ENCODE peak calls at places on chromosomes 11 and 22, in nine cellular contexts. I, H, O, Z, T, J, V, M and A are unnamed samples.

GRCh38 chr11:63847363-63847762 is 8.5 kb downstream of the MARK2 start:
- DNase-seq in I (no peak), H (no peak), O (no peak), Z (peak), T (no peak), J (peak), V (peak), M (peak), A (peak)

GRCh38 chr11:133553885-133554586 is 21.7 kb upstream of the OPCML start:
- DNase-seq in I (peak), H (no peak), O (no peak), Z (no peak), T (no peak), J (no peak), V (no peak), M (no peak), A (no peak)

GRCh38 chr11:8382436-8383053 is 118.9 kb upstream of the LMO1 start:
- DNase-seq in I (no peak), H (no peak), O (no peak), Z (no peak), T (no peak), J (no peak), V (no peak), M (no peak), A (no peak)

GRCh38 chr11:68373189-68373809 is 60.9 kb downstream of the LRP5 start:
- DNase-seq in I (no peak), H (peak), O (peak), Z (no peak), T (no peak), J (no peak), V (no peak), M (no peak), A (no peak)

GRCh38 chr11:112294688-112295340 is 34.2 kb upstream of the PLET1 start:
- DNase-seq in I (no peak), H (no peak), O (no peak), Z (no peak), T (no peak), J (no peak), V (no peak), M (no peak), A (no peak)

GRCh38 chr11:128463386-128463829 is 124.0 kb downstream of the ETS1 start:
- DNase-seq in I (no peak), H (peak), O (peak), Z (no peak), T (no peak), J (no peak), V (no peak), M (no peak), A (no peak)

GRCh38 chr11:33959855-33960400 is 68.1 kb upstream of the LMO2 start:
- DNase-seq in I (no peak), H (no peak), O (no peak), Z (no peak), T (no peak), J (no peak), V (no peak), M (no peak), A (no peak)

GRCh38 chr11:116533186-116533825 is 239.5 kb downstream of the BUD13 start:
- DNase-seq in I (peak), H (no peak), O (peak), Z (no peak), T (no peak), J (peak), V (no peak), M (peak), A (no peak)

GRCh38 chr22:44891791-44892190 is 118.0 kb downstream of the PHF21B start:
- DNase-seq in I (no peak), H (no peak), O (no peak), Z (no peak), T (no peak), J (peak), V (peak), M (peak), A (no peak)

GRCh38 chr11:65645710-65646109 is 7.8 kb downstream of the SIPA1 start:
- DNase-seq in I (no peak), H (no peak), O (no peak), Z (no peak), T (no peak), J (no peak), V (no peak), M (no peak), A (no peak)

GRCh38 chr11:83572521-83572920 is 286.4 kb upstream of the CCDC90B start:
- DNase-seq in I (no peak), H (no peak), O (no peak), Z (no peak), T (no peak), J (no peak), V (no peak), M (no peak), A (no peak)

GRCh38 chr11:87866951-87867350 is 308.3 kb downstream of the RAB38 start:
- DNase-seq in I (no peak), H (no peak), O (no peak), Z (no peak), T (no peak), J (no peak), V (no peak), M (no peak), A (no peak)

GRCh38 chr11:68002943-68003845 is 703 bp downstream of the UNC93B1 start:
- DNase-seq in I (peak), H (peak), O (peak), Z (peak), T (peak), J (peak), V (no peak), M (peak), A (peak)

GRCh38 chr11:47391077-47391583 is 12.8 kb upstream of the SPI1 start:
- DNase-seq in I (no peak), H (peak), O (no peak), Z (no peak), T (no peak), J (no peak), V (peak), M (peak), A (no peak)

GRCh38 chr22:48742556-48743343 is 1084.9 kb downstream of the BRD1 start:
- DNase-seq in I (no peak), H (no peak), O (no peak), Z (peak), T (no peak), J (peak), V (peak), M (peak), A (no peak)

GRCh38 chr11:132186699-132187098 is 816.3 kb downstream of the NTM start:
- DNase-seq in I (peak), H (no peak), O (peak), Z (no peak), T (no peak), J (no peak), V (no peak), M (peak), A (no peak)

GRCh38 chr11:46693597-46694012 is 6.8 kb downstream of the ARHGAP1 start:
- DNase-seq in I (no peak), H (no peak), O (no peak), Z (no peak), T (no peak), J (no peak), V (no peak), M (no peak), A (no peak)

GRCh38 chr22:37300551-37301017 is 18.3 kb downstream of the CYTH4 start:
- DNase-seq in I (no peak), H (no peak), O (no peak), Z (no peak), T (no peak), J (no peak), V (no peak), M (no peak), A (no peak)

GRCh38 chr11:58968251-58968711 is 29.0 kb downstream of the GLYATL1 start:
- DNase-seq in I (peak), H (no peak), O (no peak), Z (peak), T (no peak), J (no peak), V (peak), M (peak), A (peak)

GRCh38 chr11:65215441-65216076 is 33.8 kb downstream of the CAPN1 start:
- DNase-seq in I (no peak), H (no peak), O (no peak), Z (no peak), T (no peak), J (no peak), V (no peak), M (peak), A (no peak)

GRCh38 chr11:313787-314547 is at the start of gene IFITM1:
- DNase-seq in I (peak), H (no peak), O (no peak), Z (peak), T (peak), J (peak), V (peak), M (peak), A (no peak)

GRCh38 chr11:86741489-86742435 is 58.6 kb upstream of the PRSS23 start:
- DNase-seq in I (no peak), H (no peak), O (no peak), Z (no peak), T (no peak), J (no peak), V (no peak), M (no peak), A (peak)

GRCh38 chr11:92224394-92225205 is at the start of gene FAT3:
- DNase-seq in I (peak), H (no peak), O (peak), Z (peak), T (no peak), J (no peak), V (no peak), M (peak), A (peak)

GRCh38 chr22:23113067-23113846 is 28.5 kb downstream of the RSPH14 start:
- DNase-seq in I (no peak), H (peak), O (peak), Z (no peak), T (no peak), J (no peak), V (no peak), M (no peak), A (no peak)

GRCh38 chr22:50274311-50274710 is 4.1 kb upstream of the MAPK11 start:
- DNase-seq in I (peak), H (peak), O (peak), Z (no peak), T (peak), J (no peak), V (peak), M (peak), A (peak)

GRCh38 chr22:50278461-50278860 is 8.3 kb upstream of the MAPK11 start:
- DNase-seq in I (no peak), H (no peak), O (no peak), Z (no peak), T (no peak), J (no peak), V (no peak), M (no peak), A (no peak)

GRCh38 chr22:50275181-50276055 is 5.2 kb upstream of the MAPK11 start:
- DNase-seq in I (no peak), H (no peak), O (no peak), Z (no peak), T (no peak), J (no peak), V (no peak), M (no peak), A (no peak)

GRCh38 chr22:50277761-50278160 is 7.6 kb upstream of the MAPK11 start:
- DNase-seq in I (no peak), H (no peak), O (no peak), Z (no peak), T (no peak), J (no peak), V (no peak), M (no peak), A (no peak)

GRCh38 chr22:50276143-50276542 is 6.0 kb upstream of the MAPK11 start:
- DNase-seq in I (no peak), H (peak), O (peak), Z (peak), T (peak), J (no peak), V (peak), M (peak), A (peak)
- TF ChIP-seq CTCF in I (peak), H (peak), O (peak), Z (peak), T (peak), J (peak), V (peak), M (peak), A (peak)

GRCh38 chr11:76232026-76232665 is 25.8 kb upstream of the WNT11 start:
- DNase-seq in I (no peak), H (no peak), O (no peak), Z (peak), T (peak), J (no peak), V (no peak), M (no peak), A (no peak)

GRCh38 chr11:76228122-76229000 is 22.1 kb upstream of the WNT11 start:
- DNase-seq in I (no peak), H (no peak), O (no peak), Z (no peak), T (no peak), J (no peak), V (peak), M (no peak), A (no peak)

GRCh38 chr11:76231339-76231738 is 25.0 kb upstream of the WNT11 start:
- DNase-seq in I (no peak), H (no peak), O (no peak), Z (no peak), T (no peak), J (no peak), V (no peak), M (no peak), A (no peak)

GRCh38 chr11:76230392-76230791 is 24.1 kb upstream of the WNT11 start:
- DNase-seq in I (no peak), H (no peak), O (peak), Z (no peak), T (no peak), J (no peak), V (no peak), M (no peak), A (no peak)

DNA sequence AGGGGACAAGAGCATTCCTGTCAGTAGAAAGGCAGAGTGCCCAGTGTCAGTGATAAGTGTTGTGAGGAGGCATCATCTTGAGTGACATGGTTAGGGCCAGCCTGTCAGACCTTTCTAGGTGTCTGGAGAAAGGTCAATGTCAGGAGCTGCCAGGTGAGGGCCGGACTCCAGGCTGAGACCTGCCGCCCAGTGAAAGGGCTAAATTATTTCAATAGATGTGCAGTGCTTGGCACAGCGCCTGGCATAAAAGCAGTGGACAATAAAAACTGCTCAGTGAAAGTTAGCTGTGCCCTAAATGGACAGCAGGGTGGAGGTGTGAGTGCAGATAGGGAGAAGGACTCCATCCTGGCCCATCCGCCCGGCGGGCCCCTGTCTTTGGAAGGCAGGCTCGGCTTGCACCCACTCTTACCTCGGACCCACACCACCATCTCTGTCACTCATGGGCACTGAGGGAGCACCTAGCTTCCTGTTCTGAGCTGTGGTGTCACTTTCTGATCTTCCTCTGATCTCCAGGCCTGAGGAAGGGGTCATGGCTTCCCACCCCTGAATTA is 23.5 kb upstream of the WNT11 start:
- DNase-seq in I (no peak), H (no peak), O (no peak), Z (no peak), T (no peak), J (no peak), V (peak), M (no peak), A (no peak)
- TF ChIP-seq CTCF in I (no peak), H (no peak), O (no peak), Z (no peak), T (no peak), J (no peak), V (no peak), M (no peak), A (no peak)

DNA sequence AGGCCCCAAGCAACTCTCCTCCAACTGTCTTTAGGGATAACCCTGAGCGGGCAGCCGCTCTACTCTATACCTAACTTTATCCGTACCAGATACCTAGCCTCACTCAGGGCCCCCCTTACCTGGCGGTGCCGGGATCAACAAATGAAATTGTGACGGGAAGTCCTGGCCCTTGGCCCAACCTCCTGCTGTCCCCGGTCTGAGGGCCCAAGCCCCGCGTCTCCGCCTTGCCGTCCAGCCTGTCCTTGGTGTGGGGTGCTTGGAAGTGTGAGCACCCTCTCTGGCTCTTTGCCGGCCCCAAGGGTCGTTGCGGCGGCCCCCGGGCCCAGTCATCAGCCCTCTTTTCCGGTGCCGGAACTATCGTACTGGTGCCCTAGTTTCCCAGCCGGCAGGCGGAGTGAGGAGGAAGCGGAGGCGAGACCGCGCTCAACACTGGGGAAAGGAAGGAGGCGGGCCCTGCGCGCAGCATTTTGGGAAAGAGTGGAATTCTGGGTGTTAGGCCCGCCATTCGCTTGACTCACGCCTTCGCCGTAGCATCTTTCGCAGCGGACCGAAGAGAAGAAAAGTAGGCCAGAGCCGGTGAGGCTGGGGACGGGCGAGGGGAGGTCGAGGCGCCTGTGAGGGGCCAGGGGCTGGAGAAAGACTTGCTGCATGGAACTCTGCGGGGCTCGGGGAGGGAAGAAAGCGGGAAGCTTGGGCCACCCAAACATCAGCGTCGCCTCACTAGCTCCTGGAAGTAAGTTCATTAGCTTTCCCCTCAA is at the start of gene SNRPD3:
- DNase-seq in I (peak), H (peak), O (peak), Z (peak), T (peak), J (peak), V (peak), M (peak), A (peak)
- TF ChIP-seq CTCF in I (peak), H (peak), O (no peak), Z (no peak), T (no peak), J (peak), V (peak), M (peak), A (no peak)

DNA sequence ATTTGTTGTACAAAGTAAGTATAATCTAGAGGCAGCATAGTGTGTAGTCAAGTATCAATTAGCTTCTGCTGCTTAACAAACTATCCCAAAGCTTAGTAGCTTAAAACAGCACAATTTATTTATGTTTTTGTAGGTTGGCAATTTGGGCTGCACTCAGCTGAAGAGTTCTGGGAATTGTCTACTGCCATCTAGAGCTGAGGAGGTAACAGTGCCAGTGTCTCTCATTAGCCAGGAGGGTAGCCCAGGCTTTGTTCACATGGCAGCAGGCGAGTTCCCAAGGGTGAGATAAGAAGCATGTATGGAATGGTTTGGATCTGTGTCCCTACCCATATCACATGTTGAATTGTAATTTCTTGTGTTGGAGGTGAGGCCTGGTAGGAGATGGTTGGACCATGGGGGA is 45.8 kb upstream of the SLN start:
- DNase-seq in I (no peak), H (no peak), O (no peak), Z (no peak), T (no peak), J (no peak), V (no peak), M (peak), A (no peak)
- TF ChIP-seq CTCF in I (no peak), H (no peak), O (no peak), Z (no peak), T (peak), J (peak), V (no peak), M (peak), A (no peak)

DNA sequence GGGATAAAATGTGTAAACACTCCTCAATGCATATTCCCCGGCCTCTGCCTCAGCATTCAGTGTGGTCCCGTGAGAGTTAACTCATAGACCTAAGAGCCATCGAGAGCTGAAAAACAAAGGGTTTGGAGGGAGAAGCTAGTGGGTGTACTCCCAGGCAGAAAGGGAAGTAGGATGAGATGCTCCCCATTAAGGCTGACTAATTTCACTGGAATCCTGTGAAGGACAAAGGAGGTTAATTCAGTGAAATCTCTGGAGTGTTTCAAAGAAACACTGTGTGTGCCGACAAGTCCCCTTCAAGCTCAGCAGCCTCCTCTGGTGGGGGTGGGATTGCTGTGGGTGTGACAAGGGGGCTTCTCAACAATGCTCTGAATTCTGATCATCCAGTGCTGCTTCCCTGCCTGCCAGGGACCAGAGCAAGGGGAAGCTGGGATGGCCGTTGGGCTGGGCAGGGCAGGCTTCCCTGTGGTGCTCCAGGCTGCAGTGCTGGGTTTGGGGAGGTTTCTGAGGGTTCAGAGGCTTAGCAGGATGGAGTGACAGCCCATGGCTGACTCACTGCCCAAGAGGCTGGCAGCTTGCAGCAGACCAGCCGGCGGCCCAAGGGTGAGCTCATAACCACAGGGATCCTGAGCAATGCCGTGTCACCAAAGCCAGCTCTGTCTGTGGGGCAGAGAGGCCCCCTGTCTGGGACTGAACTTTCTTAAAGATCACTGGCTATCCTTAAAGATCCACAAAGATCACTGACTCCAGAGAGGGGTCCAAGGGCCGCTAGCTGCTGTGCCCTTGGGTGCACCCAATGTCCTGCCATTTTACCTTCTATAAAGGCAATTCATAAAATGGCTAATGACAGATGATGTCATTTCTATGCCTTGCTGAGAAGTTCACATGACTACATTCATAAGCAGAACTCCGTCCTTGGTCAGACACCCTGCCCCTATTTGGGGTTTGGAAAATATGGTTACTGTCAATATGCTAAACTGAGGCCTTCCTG is 61.3 kb upstream of the BMAL1 start:
- DNase-seq in I (peak), H (no peak), O (no peak), Z (no peak), T (no peak), J (no peak), V (no peak), M (peak), A (peak)
- TF ChIP-seq CTCF in I (no peak), H (no peak), O (peak), Z (no peak), T (no peak), J (no peak), V (no peak), M (no peak), A (no peak)